ENCODE peak calls at places on chromosome 19, in seven cellular contexts. I is tibial nerve; L is ovary; K is mesendoderm; C is neuronal stem cell; J is CD4-positive, alpha-beta memory T cell; V is uterus. G is an unnamed sample.

GRCh38 chr19:35845215-35846037 is 6.9 kb downstream of the NPHS1 start:
- DNase-seq in C (no peak), L (no peak), V (no peak), J (no peak), K (peak; percentile 25), I (no peak), G (no peak)

GRCh38 chr19:7917292-7918061 is 2.7 kb upstream of the SNAPC2 start:
- DNase-seq in V (peak; percentile 62), L (peak; percentile 49), J (peak; percentile 52), K (peak; percentile 75), I (no peak), C (no peak), G (peak; percentile 34)

GRCh38 chr19:12959482-12959881 is 2.5 kb upstream of the GADD45GIP1 start:
- DNase-seq in J (no peak), C (no peak), V (no peak), I (no peak), L (no peak), K (no peak), G (no peak)

GRCh38 chr19:6720369-6721112 is at the start of gene C3:
- DNase-seq in C (no peak), J (no peak), V (peak; percentile 86), K (no peak), I (peak; percentile 53), L (peak; percentile 79), G (no peak)

GRCh38 chr19:3470500-3471128 is 9.7 kb downstream of the SMIM24 start:
- DNase-seq in J (no peak), K (no peak), V (no peak), C (no peak), L (no peak), I (no peak), G (no peak)

GRCh38 chr19:23075031-23075733 is 41.6 kb upstream of the ZNF730 start:
- DNase-seq in V (peak; percentile 39), C (peak; percentile 81), L (peak; percentile 56), I (no peak), J (no peak), K (peak; percentile 97), G (no peak)

GRCh38 chr19:18433039-18433691 is 4.8 kb downstream of the ISYNA1 start:
- DNase-seq in K (peak; percentile 56), V (peak; percentile 53), L (peak; percentile 62), I (no peak), J (no peak), C (no peak), G (peak; percentile 49)

GRCh38 chr19:41927810-41928192 is 448 bp downstream of the ERFL start:
- DNase-seq in C (no peak), V (no peak), K (no peak), I (no peak), J (peak; percentile 29), L (no peak), G (peak; percentile 38)

GRCh38 chr19:3513198-3514140 is 7.4 kb downstream of the FZR1 start:
- DNase-seq in L (no peak), J (no peak), I (no peak), C (no peak), K (no peak), V (no peak), G (no peak)

GRCh38 chr19:15249912-15250634 is 17.8 kb upstream of the EPHX3 start:
- DNase-seq in I (no peak), C (no peak), K (no peak), V (peak; percentile 66), J (no peak), L (peak; percentile 52), G (no peak)

GRCh38 chr19:55581828-55582223 is 1.2 kb upstream of the ZNF579 start:
- DNase-seq in L (no peak), J (no peak), I (no peak), V (no peak), C (no peak), K (peak; percentile 23), G (no peak)

GRCh38 chr19:31066385-31066784 is 282.9 kb downstream of the TSHZ3 start:
- DNase-seq in L (no peak), K (peak; percentile 42), J (no peak), I (no peak), C (no peak), V (no peak), G (no peak)

GRCh38 chr19:15475611-15476010 is 3.7 kb downstream of the PGLYRP2 start:
- DNase-seq in C (no peak), V (no peak), K (no peak), I (no peak), L (no peak), J (no peak), G (no peak)

GRCh38 chr19:17089238-17089637 is 13.7 kb downstream of the MYO9B start:
- DNase-seq in J (no peak), K (no peak), C (no peak), L (no peak), V (peak; percentile 56), I (no peak), G (no peak)

GRCh38 chr19:35347930-35348298 is 212 bp downstream of the FFAR1 start:
- DNase-seq in V (no peak), C (no peak), I (no peak), K (no peak), L (no peak), J (no peak), G (no peak)

GRCh38 chr19:55527197-55528029 is 9.5 kb downstream of the SBK2 start:
- DNase-seq in J (no peak), C (no peak), I (no peak), K (no peak), V (no peak), L (no peak), G (no peak)

GRCh38 chr19:17803264-17803896 is 8.4 kb downstream of the B3GNT3 start:
- DNase-seq in L (no peak), I (no peak), K (no peak), C (no peak), V (no peak), J (peak; percentile 60), G (peak; percentile 90)

GRCh38 chr19:34588249-34588648 is 88.7 kb downstream of the SCGB2B2 start:
- DNase-seq in J (no peak), V (no peak), L (no peak), K (no peak), C (no peak), I (no peak), G (no peak)

GRCh38 chr19:41705393-41706174 is 2.8 kb upstream of the CEACAM5 start:
- DNase-seq in V (no peak), J (peak; percentile 11), K (peak; percentile 20), I (no peak), L (no peak), C (peak; percentile 4), G (peak; percentile 26)

GRCh38 chr19:41862445-41862986 is 2.5 kb downstream of the RPS19 start:
- DNase-seq in C (no peak), J (no peak), K (no peak), V (no peak), I (no peak), L (no peak), G (no peak)

GRCh38 chr19:7790416-7790815 is 27.4 kb downstream of the CLEC4M start:
- DNase-seq in V (no peak), C (no peak), I (no peak), L (no peak), K (no peak), J (no peak), G (no peak)

GRCh38 chr19:29666634-29667389 is 1.6 kb downstream of the PLEKHF1 start:
- DNase-seq in I (peak; percentile 60), V (peak; percentile 82), J (peak; percentile 17), C (peak; percentile 29), K (peak; percentile 75), L (peak; percentile 75), G (peak; percentile 49)

DNA sequence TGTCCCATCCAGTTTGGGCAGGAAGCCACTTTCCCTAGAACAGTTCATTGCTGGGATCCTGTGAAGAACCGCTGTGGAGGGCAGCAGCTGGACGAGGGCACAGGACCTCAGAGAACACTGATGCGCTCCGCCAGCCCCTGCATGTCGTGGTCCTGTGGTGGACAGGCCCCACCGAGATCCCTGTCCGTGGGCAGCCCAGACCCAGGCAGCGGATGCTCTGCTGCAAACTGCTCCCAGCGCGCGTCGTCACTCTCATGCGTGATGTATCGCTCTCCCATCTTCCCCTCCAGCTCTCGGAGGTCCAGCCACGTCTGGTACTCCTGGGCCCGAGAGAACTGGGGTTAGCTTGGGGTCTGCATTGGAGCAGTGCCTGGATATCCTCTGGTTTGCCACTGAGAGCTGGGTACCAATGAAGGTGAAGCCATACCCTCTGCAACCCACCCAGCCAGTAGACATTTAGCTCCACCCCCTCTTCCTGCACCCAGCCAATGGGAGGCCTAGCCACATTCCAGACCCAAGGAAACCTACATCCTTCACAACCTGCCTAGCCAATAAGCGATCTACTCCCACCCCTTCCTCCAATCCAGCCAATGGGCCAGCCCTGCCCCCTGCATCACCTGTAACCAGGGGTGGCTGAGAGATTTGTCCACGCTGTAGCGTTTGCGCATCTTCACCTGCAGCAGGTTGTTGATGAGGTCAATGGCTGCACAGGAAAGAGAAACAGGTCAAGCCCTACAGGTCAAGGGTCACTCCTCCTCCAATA is 13.6 kb upstream of the DACT3 start:
- DNase-seq in J (no peak), I (no peak), L (peak; percentile 36), K (peak; percentile 87), C (no peak), V (no peak), G (no peak)
- H3K36me3 ChIP-seq in J (peaks cover 55% of the 10 kb centered on the region), I (no peaks in the 10 kb centered on the region), L (no peaks in the 10 kb centered on the region), K (peaks cover 9% of the 10 kb centered on the region), C (peaks cover 62% of the 10 kb centered on the region), V (no peaks in the 10 kb centered on the region), G (peaks cover 65% of the 10 kb centered on the region)

DNA sequence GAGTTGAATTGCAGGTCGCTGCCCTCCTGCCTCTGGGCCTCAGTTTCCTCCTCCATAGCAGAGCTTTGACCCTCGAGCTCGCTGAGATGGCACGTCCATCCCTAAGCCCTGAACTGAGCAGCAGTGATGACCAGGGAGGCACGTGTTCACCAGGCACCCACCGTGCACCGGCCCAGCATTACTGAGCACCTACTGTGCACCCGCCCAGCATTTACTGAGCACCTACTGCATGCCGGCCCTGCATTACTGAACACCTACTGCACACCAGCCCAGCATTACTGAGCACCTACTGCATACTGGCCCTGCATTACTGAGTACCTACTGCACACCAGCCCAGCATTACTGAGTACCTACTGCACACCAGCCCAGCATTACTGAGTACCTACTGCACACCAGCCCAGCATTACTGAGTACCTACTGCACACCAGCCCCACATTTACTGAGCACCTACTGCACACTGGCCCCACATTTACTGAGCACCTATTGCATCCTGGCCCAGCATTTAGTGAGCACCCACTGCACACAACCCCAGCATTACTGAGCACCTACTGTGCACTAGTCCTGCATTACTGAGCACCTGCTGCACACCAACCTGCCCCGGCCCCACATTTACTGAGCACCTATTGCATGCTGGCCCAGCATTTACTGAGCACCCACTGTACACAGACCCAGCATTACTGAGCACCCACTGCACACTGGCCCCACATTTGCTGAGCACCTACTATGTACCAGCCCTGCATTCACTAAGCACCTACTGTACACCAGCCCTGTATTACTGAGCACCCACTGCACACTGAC is 6.3 kb downstream of the TPGS1 start:
- DNase-seq in C (no peak), J (no peak), I (no peak), L (no peak), K (no peak), V (no peak), G (no peak)
- H3K36me3 ChIP-seq in C (peaks cover 18% of the 10 kb centered on the region), J (no peaks in the 10 kb centered on the region), I (no peaks in the 10 kb centered on the region), L (no peaks in the 10 kb centered on the region), K (no peaks in the 10 kb centered on the region), V (no peaks in the 10 kb centered on the region), G (no peaks in the 10 kb centered on the region)

DNA sequence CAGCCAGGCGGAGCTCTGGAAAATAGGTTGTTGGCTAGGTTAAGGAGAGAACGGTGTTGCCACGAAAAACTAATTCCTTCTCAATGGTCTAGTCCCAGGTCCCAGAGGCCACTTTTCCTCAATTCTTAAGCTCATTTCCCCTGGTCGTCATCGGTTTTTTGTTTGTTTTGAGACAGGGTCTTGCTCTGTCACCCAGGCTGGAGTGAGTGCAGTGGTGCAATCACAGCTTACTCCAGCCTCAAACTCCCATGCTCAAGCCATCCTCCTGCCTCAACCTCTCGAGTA is 1.2 kb downstream of the SF3A2 start:
- DNase-seq in L (no peak), I (no peak), C (no peak), V (no peak), K (no peak), J (no peak), G (no peak)
- H3K36me3 ChIP-seq in L (no peaks in the 10 kb centered on the region), I (no peaks in the 10 kb centered on the region), C (peaks cover 63% of the 10 kb centered on the region), V (no peaks in the 10 kb centered on the region), K (peaks cover 2% of the 10 kb centered on the region), J (peaks cover 8% of the 10 kb centered on the region), G (peaks cover 8% of the 10 kb centered on the region)

GRCh38 chr19:49097453-49098288 is 12.4 kb downstream of the SNRNP70 start:
- DNase-seq in I (peak; percentile 33), V (peak; percentile 71), K (peak; percentile 90), J (peak; percentile 72), C (peak; percentile 83), L (peak; percentile 50), G (peak; percentile 64)
- H3K36me3 ChIP-seq in I (peaks cover 10% of the 10 kb centered on the region), V (no peaks in the 10 kb centered on the region), K (peaks cover 28% of the 10 kb centered on the region), J (peaks cover 77% of the 10 kb centered on the region), C (peaks cover 94% of the 10 kb centered on the region), L (no peaks in the 10 kb centered on the region), G (peaks cover 72% of the 10 kb centered on the region)